ENCODE peak calls at places on chromosomes 6 and 20, in five cellular contexts. Y is GM23338, R is GM23248, I is HCT116, N is OCI-LY7. D is an unnamed sample. For H3K9me2, the result is how much of the 10 kb centered on the place peaks cover.

GRCh38 chr6:157864185-157864761 is 41.2 kb downstream of the SNX9 start:
- DNase-seq in N (no peak), I (no peak), Y (no peak), R (no peak), D (no peak)

GRCh38 chr6:45898941-45899682 is 116.5 kb downstream of the CLIC5 start:
- DNase-seq in I (no peak), Y (peak), N (no peak), R (peak), D (no peak)

GRCh38 chr20:25252686-25253421 is 5.0 kb downstream of the PYGB start:
- DNase-seq in Y (no peak), I (no peak), N (no peak), R (no peak), D (peak)

GRCh38 chr6:150813319-150813992 is 52.0 kb upstream of the MTHFD1L start:
- DNase-seq in N (no peak), I (peak), Y (no peak), R (peak), D (peak)

GRCh38 chr6:24004062-24004461 is 122.0 kb upstream of the NRSN1 start:
- DNase-seq in R (peak), I (no peak), N (no peak), Y (no peak), D (no peak)

GRCh38 chr6:134363323-134364039 is 45.6 kb upstream of the SGK1 start:
- DNase-seq in I (peak), R (peak), N (no peak), Y (no peak), D (no peak)

GRCh38 chr20:33858666-33859065 is 47.5 kb downstream of the CHMP4B start:
- DNase-seq in R (no peak), N (no peak), Y (no peak), I (no peak), D (no peak)

GRCh38 chr20:57609842-57610167 is 10.4 kb downstream of the ZBP1 start:
- DNase-seq in I (no peak), Y (no peak), N (no peak), R (no peak), D (no peak)

GRCh38 chr6:152576525-152576924 is 60.6 kb downstream of the SYNE1 start:
- DNase-seq in I (no peak), N (no peak), R (no peak), Y (no peak), D (no peak)

DNA sequence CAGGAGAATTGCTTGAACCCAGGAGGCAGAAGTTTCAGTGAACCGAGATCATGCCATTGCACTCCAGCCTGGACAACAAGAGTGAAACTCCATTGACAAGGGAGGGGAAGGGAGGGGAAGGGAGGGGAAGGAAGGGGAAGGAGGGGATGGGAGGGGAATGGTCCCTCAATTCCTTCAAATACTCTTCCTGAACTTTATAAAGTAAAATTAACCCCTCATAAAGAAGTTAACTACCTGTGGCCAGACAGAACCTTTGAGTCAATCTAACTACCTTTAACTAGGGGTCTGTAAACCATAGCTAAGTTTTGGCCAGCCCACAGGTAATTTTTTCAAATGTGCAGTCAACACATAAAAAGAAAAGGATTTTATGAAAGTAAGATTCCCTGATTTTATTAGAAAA is 131.0 kb downstream of the ZMYND8 start:
- DNase-seq in I (no peak), R (no peak), Y (no peak), N (no peak), D (no peak)
- H3K9me2 ChIP-seq in I (under half), R (under half), Y (under half), N (under half), D (under half)

GRCh38 chr20:64080813-64081619 is 1.1 kb downstream of the OPRL1 start:
- DNase-seq in Y (no peak), I (no peak), N (no peak), R (no peak), D (no peak)
- H3K9me2 ChIP-seq in Y (under half), I (under half), N (under half), R (under half), D (under half)

GRCh38 chr6:40338306-40338705 is 248.9 kb downstream of the LRFN2 start:
- DNase-seq in Y (no peak), N (no peak), I (no peak), R (no peak), D (no peak)
- H3K9me2 ChIP-seq in Y (under half), N (under half), I (under half), R (under half), D (under half)

DNA sequence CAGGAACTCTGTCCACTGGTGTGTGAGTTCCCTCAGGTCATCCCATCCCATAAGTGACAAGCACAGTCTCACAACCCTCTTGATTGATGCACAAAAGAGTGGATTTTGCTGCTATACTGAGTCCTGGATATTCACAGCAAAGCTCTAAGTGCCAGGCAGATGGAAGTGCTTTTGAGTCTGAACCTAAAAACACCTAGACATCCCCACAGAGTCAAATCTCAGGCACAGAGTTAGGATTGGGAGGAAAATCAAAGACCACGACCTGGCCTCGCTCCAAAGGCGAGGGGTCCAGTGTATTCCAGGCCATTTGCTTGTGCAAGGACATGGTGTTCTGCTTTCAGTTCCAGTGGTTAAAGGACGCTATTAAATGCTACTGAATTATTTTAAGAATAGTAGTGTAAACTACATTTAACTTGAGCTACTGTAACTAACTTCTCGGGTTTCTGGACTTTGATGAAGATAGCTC is 56.8 kb downstream of the RREB1 start:
- DNase-seq in R (no peak), Y (no peak), N (no peak), I (no peak), D (no peak)
- H3K9me2 ChIP-seq in R (under half), Y (under half), N (under half), I (under half), D (under half)

GRCh38 chr6:85494551-85495337 is 44.9 kb downstream of the NT5E start:
- DNase-seq in I (no peak), N (no peak), R (peak), Y (no peak), D (peak)

GRCh38 chr6:85493389-85493788 is 43.5 kb downstream of the NT5E start:
- DNase-seq in Y (no peak), N (no peak), I (no peak), R (no peak), D (no peak)

GRCh38 chr6:85496009-85496579 is 46.2 kb downstream of the NT5E start:
- DNase-seq in N (no peak), Y (no peak), I (no peak), R (no peak), D (no peak)

GRCh38 chr6:85498596-85499258 is 48.8 kb downstream of the NT5E start:
- DNase-seq in N (no peak), Y (no peak), R (peak), I (peak), D (no peak)

DNA sequence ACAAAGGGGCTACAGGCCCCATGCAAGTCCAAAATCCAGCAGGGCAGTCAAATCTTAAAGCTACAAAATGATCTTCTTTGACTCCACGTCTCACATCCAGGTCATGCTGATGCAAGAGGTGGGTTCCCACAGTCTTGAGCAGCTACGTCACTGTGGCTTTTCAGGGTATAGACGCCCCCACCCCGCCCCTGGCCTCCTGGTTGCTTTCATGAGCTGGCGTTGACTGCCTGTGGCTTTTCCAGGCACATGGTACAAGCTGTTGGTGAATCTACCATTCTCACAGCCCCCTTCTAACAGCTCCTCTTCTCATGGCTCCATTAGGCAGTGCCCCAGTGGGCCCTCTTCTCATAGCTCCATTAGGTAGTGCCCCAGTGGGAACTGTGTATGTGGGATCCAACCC is 47.0 kb downstream of the NT5E start:
- DNase-seq in N (no peak), R (no peak), Y (no peak), I (no peak), D (no peak)
- H3K9me2 ChIP-seq in N (under half), R (under half), Y (under half), I (under half), D (under half)

GRCh38 chr20:32556312-32557184 is 28.6 kb downstream of the NOL4L start:
- DNase-seq in N (no peak), R (no peak), I (no peak), Y (no peak), D (no peak)
- H3K9me2 ChIP-seq in N (under half), R (under half), I (under half), Y (under half), D (under half)

GRCh38 chr20:62723768-62724420 is 15.3 kb downstream of the NTSR1 start:
- DNase-seq in I (no peak), Y (no peak), R (no peak), N (no peak), D (no peak)
- H3K9me2 ChIP-seq in I (under half), Y (under half), R (under half), N (under half), D (under half)

GRCh38 chr6:16405349-16405865 is 167.0 kb downstream of the GMPR start:
- DNase-seq in N (no peak), R (no peak), Y (no peak), I (no peak), D (no peak)

GRCh38 chr6:16408766-16409165 is 170.4 kb downstream of the GMPR start:
- DNase-seq in Y (no peak), I (no peak), R (no peak), N (no peak), D (no peak)

GRCh38 chr6:16404456-16404855 is 166.1 kb downstream of the GMPR start:
- DNase-seq in N (no peak), Y (no peak), I (no peak), R (no peak), D (no peak)

GRCh38 chr6:16409531-16410441 is 171.4 kb downstream of the GMPR start:
- DNase-seq in Y (peak), I (peak), R (peak), N (peak), D (peak)

GRCh38 chr6:16406966-16407365 is 168.6 kb downstream of the GMPR start:
- DNase-seq in N (no peak), Y (no peak), R (no peak), I (no peak), D (no peak)
- H3K9me2 ChIP-seq in N (under half), Y (under half), R (under half), I (under half), D (under half)

D was measured in hepatocyte.